ENCODE peak calls at places on chromosome 9, in five cellular contexts. C is GM19239; Y is activated naive CD8-positive, alpha-beta T cell treated with anti-CD3 and anti-CD28 coated beads, Interleukin-2, amount 50 U/mL, for 24 hours; X is activated CD4-positive, alpha-beta T cell treated with anti-CD3 and anti-CD28 coated beads, Interleukin-2, amount 50 U/mL, for 1 hour; K is cardiac muscle cell. D is an unnamed sample.

GRCh38 chr9:115085773-115086377 is 32.1 kb downstream of the TNC start:
- DNase-seq in C (no peak), Y (no peak), X (no peak), K (no peak), D (no peak)

GRCh38 chr9:61666310-61666709 is 476.5 kb downstream of the SPATA31A7 start:
- DNase-seq in C (no peak), Y (no peak), X (no peak), K (no peak), D (no peak)

GRCh38 chr9:113851860-113852259 is 24.2 kb upstream of the ZNF618 start:
- DNase-seq in C (no peak), Y (no peak), X (no peak), K (no peak), D (no peak)

GRCh38 chr9:125493384-125493783 is 213.6 kb downstream of the MAPKAP1 start:
- DNase-seq in C (no peak), Y (no peak), X (no peak), K (no peak), D (no peak)

GRCh38 chr9:14893280-14893679 is 16.9 kb downstream of the FREM1 start:
- DNase-seq in C (no peak), Y (no peak), X (no peak), K (no peak), D (no peak)

GRCh38 chr9:90274725-90275124 is 367.9 kb downstream of the DIRAS2 start:
- DNase-seq in C (no peak), Y (no peak), X (no peak), K (no peak), D (no peak)

GRCh38 chr9:966936-967335 is 9.5 kb upstream of the DMRT3 start:
- DNase-seq in C (no peak), Y (no peak), X (no peak), K (no peak), D (no peak)

GRCh38 chr9:35367451-35367850 is 122.5 kb upstream of the RUSC2 start:
- DNase-seq in C (no peak), Y (no peak), X (no peak), K (no peak), D (peak)

GRCh38 chr9:3323714-3324113 is 202.1 kb downstream of the RFX3 start:
- DNase-seq in C (no peak), Y (no peak), X (no peak), K (no peak), D (no peak)

GRCh38 chr9:9912459-9912858 is 700.3 kb downstream of the PTPRD start:
- DNase-seq in C (no peak), Y (no peak), X (no peak), K (peak), D (no peak)

GRCh38 chr9:78973906-78974305 is 597.9 kb upstream of the TLE4 start:
- DNase-seq in C (no peak), Y (no peak), X (no peak), K (no peak), D (no peak)

GRCh38 chr9:89477395-89477794 is 20.5 kb downstream of the SEMA4D start:
- DNase-seq in C (no peak), Y (no peak), X (no peak), K (no peak), D (no peak)

D was measured in lung microvascular endothelial cell.